ENCODE peak calls at places on chromosomes 13 and 19, in seven cellular contexts. F is heart right ventricle, D is progenitor cell of endocrine pancreas, O is breast epithelium, W is endothelial cell, L is dorsolateral prefrontal cortex, M is thoracic aorta. A is an unnamed sample.

GRCh38 chr13:35927554-35927953 is 203.6 kb downstream of the DCLK1 start:
- DNase-seq in W (no peak), F (no peak), M (peak), L (no peak), D (no peak), O (no peak), A (no peak)

GRCh38 chr13:44270153-44270552 is 103.5 kb upstream of the SERP2 start:
- DNase-seq in D (no peak), W (no peak), O (no peak), M (no peak), L (no peak), F (no peak), A (no peak)

GRCh38 chr19:47176627-47177090 is 46.0 kb downstream of the SAE1 start:
- DNase-seq in D (no peak), M (no peak), F (no peak), W (no peak), O (no peak), L (no peak), A (no peak)

GRCh38 chr19:45577111-45577905 is 7.3 kb downstream of the OPA3 start:
- DNase-seq in L (no peak), O (peak), D (peak), M (no peak), W (no peak), F (peak), A (no peak)

GRCh38 chr13:111917086-111917485 is 149.9 kb upstream of the SOX1 start:
- DNase-seq in F (no peak), M (no peak), W (no peak), O (no peak), L (no peak), D (no peak), A (peak)

GRCh38 chr19:49130325-49130724 is 11.0 kb downstream of the PPFIA3 start:
- DNase-seq in W (no peak), F (no peak), D (no peak), M (no peak), O (no peak), L (no peak), A (no peak)

GRCh38 chr13:108213946-108214345 is 1.4 kb downstream of the LIG4 start:
- DNase-seq in D (no peak), F (no peak), L (no peak), W (no peak), M (no peak), O (no peak), A (no peak)

GRCh38 chr13:44758595-44759221 is 182.6 kb upstream of the TSC22D1 start:
- DNase-seq in M (no peak), D (no peak), F (no peak), O (no peak), L (no peak), W (no peak), A (no peak)

GRCh38 chr19:52170304-52170703 is 1.1 kb downstream of the ZNF836 start:
- DNase-seq in L (no peak), W (no peak), F (no peak), D (no peak), O (no peak), M (no peak), A (no peak)

GRCh38 chr13:47480121-47480520 is 521.0 kb downstream of the SUCLA2 start:
- DNase-seq in L (no peak), M (no peak), O (no peak), F (no peak), W (no peak), D (no peak), A (no peak)

GRCh38 chr19:27729332-27729731 is 1483.6 kb downstream of the UQCRFS1 start:
- DNase-seq in D (no peak), W (no peak), F (no peak), O (no peak), L (no peak), M (no peak), A (no peak)

GRCh38 chr13:44311011-44311481 is 62.6 kb upstream of the SERP2 start:
- DNase-seq in D (no peak), O (peak), L (no peak), M (no peak), F (no peak), W (no peak), A (no peak)

GRCh38 chr13:40777166-40777956 is 6.4 kb upstream of the MRPS31 start:
- DNase-seq in L (no peak), F (no peak), M (no peak), W (peak), D (no peak), O (no peak), A (no peak)

GRCh38 chr13:43245374-43245964 is 222.1 kb downstream of the DNAJC15 start:
- DNase-seq in O (no peak), D (no peak), M (no peak), W (no peak), L (no peak), F (no peak), A (no peak)

GRCh38 chr13:33405371-33405770 is 119.8 kb upstream of the STARD13 start:
- DNase-seq in F (no peak), D (no peak), M (no peak), L (no peak), W (no peak), O (no peak), A (no peak)

GRCh38 chr13:37134411-37135041 is 29.1 kb upstream of the CSNK1A1L start:
- DNase-seq in D (no peak), M (no peak), O (no peak), L (no peak), F (no peak), W (no peak), A (no peak)

GRCh38 chr13:37129867-37130266 is 24.4 kb upstream of the CSNK1A1L start:
- DNase-seq in L (no peak), F (no peak), O (no peak), M (no peak), D (no peak), W (no peak), A (no peak)

GRCh38 chr13:37127706-37128241 is 22.3 kb upstream of the CSNK1A1L start:
- DNase-seq in M (no peak), W (no peak), L (no peak), O (no peak), D (no peak), F (no peak), A (no peak)

GRCh38 chr13:37132211-37132610 is 26.7 kb upstream of the CSNK1A1L start:
- DNase-seq in W (no peak), F (no peak), D (no peak), O (no peak), L (no peak), M (no peak), A (no peak)

DNA sequence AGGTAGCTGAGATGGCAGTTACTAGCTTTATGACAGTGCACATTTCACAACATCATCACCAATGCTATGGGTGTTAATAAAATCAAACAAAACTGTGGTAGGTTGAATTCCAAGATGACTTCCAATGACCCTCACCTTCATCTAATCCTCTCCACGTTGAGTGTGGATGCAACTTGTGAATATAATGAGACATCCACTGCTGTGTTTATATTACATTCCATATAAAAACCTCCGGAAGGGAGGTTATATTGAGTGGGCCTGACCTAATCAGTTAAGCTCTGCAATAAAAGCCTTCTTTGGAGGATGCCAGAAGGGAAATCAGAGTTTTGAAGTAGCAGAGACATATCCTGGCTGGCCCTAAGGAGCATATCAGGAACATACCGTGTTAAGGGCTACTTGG is 25.6 kb upstream of the CSNK1A1L start:
- DNase-seq in F (no peak), D (no peak), O (no peak), W (no peak), M (no peak), L (no peak), A (no peak)
- TF ChIP-seq CTCF in F (no peak), D (no peak), O (no peak), W (no peak), M (no peak), L (no peak), A (no peak)

GRCh38 chr19:50632151-50632835 is 7.4 kb downstream of the SYT3 start:
- DNase-seq in F (no peak), W (no peak), O (no peak), D (no peak), L (no peak), M (no peak), A (no peak)
- TF ChIP-seq CTCF in F (no peak), W (no peak), O (no peak), D (no peak), L (no peak), M (no peak), A (no peak)

GRCh38 chr13:27534108-27534975 is 84.0 kb upstream of the MTIF3 start:
- DNase-seq in M (no peak), L (no peak), F (no peak), W (no peak), O (no peak), D (no peak), A (no peak)
- TF ChIP-seq CTCF in M (no peak), L (no peak), F (no peak), W (no peak), O (no peak), D (no peak), A (no peak)

DNA sequence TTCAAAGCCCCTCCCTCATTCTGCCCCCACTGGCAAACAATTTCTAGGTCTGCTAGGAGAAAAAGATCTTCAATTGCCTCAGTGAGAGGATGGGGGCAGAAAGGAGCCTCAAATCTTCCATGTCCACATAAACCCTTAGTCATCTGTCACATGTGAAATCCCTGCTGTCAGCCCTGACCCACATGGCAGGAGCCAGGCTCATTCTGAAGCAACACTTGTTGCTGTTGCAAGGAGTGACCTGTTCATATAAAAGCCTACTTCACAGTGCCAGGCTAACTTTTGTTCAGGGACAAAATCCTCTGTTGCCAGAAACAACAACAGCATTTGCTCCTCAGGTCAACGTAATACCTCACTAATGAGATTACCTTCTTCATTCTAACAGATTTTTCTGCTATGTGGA is 70.5 kb downstream of the IRS2 start:
- DNase-seq in O (no peak), L (no peak), M (no peak), F (no peak), D (no peak), W (no peak), A (no peak)
- TF ChIP-seq CTCF in O (no peak), L (no peak), M (no peak), F (no peak), D (no peak), W (no peak), A (no peak)